ENCODE peak calls at places on chromosomes 5 and 9, in eight cellular contexts. One of them, this sample, is unnamed.

GRCh38 chr9:34591091-34591910 is 1.8 kb upstream of the CNTFR start:
- DNase-seq in CD8-positive, alpha-beta memory T cell: peak; percentile 62
- DNase-seq in brain microvascular endothelial cell: peak; percentile 61
- DNase-seq in uterus: peak; percentile 88
- DNase-seq in endodermal cell: peak; percentile 97
- DNase-seq in GM23338: peak; percentile 91
- DNase-seq in neural progenitor cell: peak; percentile 93
- DNase-seq in esophagus squamous epithelium: no peak
- DNase-seq in this sample: peak; percentile 41

GRCh38 chr9:136201609-136202448 is 3.1 kb downstream of the LHX3 start:
- DNase-seq in CD8-positive, alpha-beta memory T cell: no peak
- DNase-seq in brain microvascular endothelial cell: no peak
- DNase-seq in uterus: no peak
- DNase-seq in endodermal cell: peak; percentile 84
- DNase-seq in GM23338: peak; percentile 78
- DNase-seq in neural progenitor cell: peak; percentile 92
- DNase-seq in esophagus squamous epithelium: no peak
- DNase-seq in this sample: no peak

GRCh38 chr5:38414348-38414747 is 142.1 kb downstream of the LIFR start:
- DNase-seq in CD8-positive, alpha-beta memory T cell: no peak
- DNase-seq in brain microvascular endothelial cell: no peak
- DNase-seq in uterus: no peak
- DNase-seq in endodermal cell: no peak
- DNase-seq in GM23338: no peak
- DNase-seq in neural progenitor cell: no peak
- DNase-seq in esophagus squamous epithelium: no peak
- DNase-seq in this sample: no peak

GRCh38 chr5:153939101-153939500 is 99.6 kb downstream of the FAM114A2 start:
- DNase-seq in CD8-positive, alpha-beta memory T cell: no peak
- DNase-seq in brain microvascular endothelial cell: no peak
- DNase-seq in uterus: no peak
- DNase-seq in endodermal cell: no peak
- DNase-seq in GM23338: no peak
- DNase-seq in neural progenitor cell: no peak
- DNase-seq in esophagus squamous epithelium: no peak
- DNase-seq in this sample: no peak

GRCh38 chr5:140108093-140109049 is 5.5 kb upstream of the PURA start:
- DNase-seq in CD8-positive, alpha-beta memory T cell: no peak
- DNase-seq in brain microvascular endothelial cell: no peak
- DNase-seq in uterus: peak; percentile 33
- DNase-seq in endodermal cell: peak; percentile 64
- DNase-seq in GM23338: peak; percentile 61
- DNase-seq in neural progenitor cell: peak; percentile 61
- DNase-seq in esophagus squamous epithelium: no peak
- DNase-seq in this sample: no peak

GRCh38 chr9:297104-297794 is 82.6 kb downstream of the DOCK8 start:
- DNase-seq in CD8-positive, alpha-beta memory T cell: no peak
- DNase-seq in brain microvascular endothelial cell: no peak
- DNase-seq in uterus: no peak
- DNase-seq in endodermal cell: no peak
- DNase-seq in GM23338: no peak
- DNase-seq in neural progenitor cell: no peak
- DNase-seq in esophagus squamous epithelium: no peak
- DNase-seq in this sample: no peak

GRCh38 chr5:117955831-117956230 is 1032.5 kb downstream of the DTWD2 start:
- DNase-seq in CD8-positive, alpha-beta memory T cell: no peak
- DNase-seq in brain microvascular endothelial cell: no peak
- DNase-seq in uterus: no peak
- DNase-seq in endodermal cell: no peak
- DNase-seq in GM23338: no peak
- DNase-seq in neural progenitor cell: no peak
- DNase-seq in esophagus squamous epithelium: no peak
- DNase-seq in this sample: no peak

GRCh38 chr9:93591706-93592388 is 15.5 kb downstream of the PHF2 start:
- DNase-seq in CD8-positive, alpha-beta memory T cell: no peak
- DNase-seq in brain microvascular endothelial cell: no peak
- DNase-seq in uterus: no peak
- DNase-seq in endodermal cell: peak; percentile 36
- DNase-seq in GM23338: no peak
- DNase-seq in neural progenitor cell: no peak
- DNase-seq in esophagus squamous epithelium: no peak
- DNase-seq in this sample: no peak

GRCh38 chr5:60102961-60103683 is 209.6 kb upstream of the PDE4D start:
- DNase-seq in CD8-positive, alpha-beta memory T cell: no peak
- DNase-seq in brain microvascular endothelial cell: peak; percentile 91
- DNase-seq in uterus: no peak
- DNase-seq in endodermal cell: no peak
- DNase-seq in GM23338: no peak
- DNase-seq in neural progenitor cell: no peak
- DNase-seq in esophagus squamous epithelium: no peak
- DNase-seq in this sample: no peak

GRCh38 chr9:115207003-115207837 is 89.3 kb upstream of the TNC start:
- DNase-seq in CD8-positive, alpha-beta memory T cell: no peak
- DNase-seq in brain microvascular endothelial cell: no peak
- DNase-seq in uterus: no peak
- DNase-seq in endodermal cell: peak; percentile 78
- DNase-seq in GM23338: no peak
- DNase-seq in neural progenitor cell: no peak
- DNase-seq in esophagus squamous epithelium: no peak
- DNase-seq in this sample: no peak

GRCh38 chr9:133144142-133144886 is 19.4 kb downstream of the GBGT1 start:
- DNase-seq in CD8-positive, alpha-beta memory T cell: peak; percentile 94
- DNase-seq in brain microvascular endothelial cell: peak; percentile 27
- DNase-seq in uterus: no peak
- DNase-seq in endodermal cell: peak; percentile 92
- DNase-seq in GM23338: peak; percentile 86
- DNase-seq in neural progenitor cell: peak; percentile 91
- DNase-seq in esophagus squamous epithelium: peak; percentile 58
- DNase-seq in this sample: peak; percentile 91

GRCh38 chr5:141199359-141200235 is at the start of gene PCDHB11:
- DNase-seq in CD8-positive, alpha-beta memory T cell: no peak
- DNase-seq in brain microvascular endothelial cell: no peak
- DNase-seq in uterus: no peak
- DNase-seq in endodermal cell: peak; percentile 68
- DNase-seq in GM23338: peak; percentile 72
- DNase-seq in neural progenitor cell: peak; percentile 53
- DNase-seq in esophagus squamous epithelium: no peak
- DNase-seq in this sample: no peak

GRCh38 chr9:16342621-16343020 is 527.8 kb downstream of the BNC2 start:
- DNase-seq in CD8-positive, alpha-beta memory T cell: no peak
- DNase-seq in brain microvascular endothelial cell: no peak
- DNase-seq in uterus: no peak
- DNase-seq in endodermal cell: no peak
- DNase-seq in GM23338: no peak
- DNase-seq in neural progenitor cell: no peak
- DNase-seq in esophagus squamous epithelium: no peak
- DNase-seq in this sample: no peak

GRCh38 chr5:1770443-1770802 is 29.2 kb downstream of the MRPL36 start:
- DNase-seq in CD8-positive, alpha-beta memory T cell: no peak
- DNase-seq in brain microvascular endothelial cell: no peak
- DNase-seq in uterus: no peak
- DNase-seq in endodermal cell: no peak
- DNase-seq in GM23338: no peak
- DNase-seq in neural progenitor cell: no peak
- DNase-seq in esophagus squamous epithelium: no peak
- DNase-seq in this sample: no peak

GRCh38 chr5:149012350-149012749 is 50.5 kb downstream of the SH3TC2 start:
- DNase-seq in CD8-positive, alpha-beta memory T cell: no peak
- DNase-seq in brain microvascular endothelial cell: no peak
- DNase-seq in uterus: no peak
- DNase-seq in endodermal cell: peak; percentile 63
- DNase-seq in GM23338: peak; percentile 45
- DNase-seq in neural progenitor cell: no peak
- DNase-seq in esophagus squamous epithelium: no peak
- DNase-seq in this sample: no peak

GRCh38 chr5:37721447-37721871 is 118.4 kb downstream of the GDNF start:
- DNase-seq in CD8-positive, alpha-beta memory T cell: no peak
- DNase-seq in brain microvascular endothelial cell: peak; percentile 60
- DNase-seq in uterus: no peak
- DNase-seq in endodermal cell: no peak
- DNase-seq in GM23338: peak; percentile 28
- DNase-seq in neural progenitor cell: no peak
- DNase-seq in esophagus squamous epithelium: no peak
- DNase-seq in this sample: no peak

GRCh38 chr5:25358919-25359318 is 714.1 kb upstream of the CDH10 start:
- DNase-seq in CD8-positive, alpha-beta memory T cell: no peak
- DNase-seq in brain microvascular endothelial cell: no peak
- DNase-seq in uterus: no peak
- DNase-seq in endodermal cell: no peak
- DNase-seq in GM23338: no peak
- DNase-seq in neural progenitor cell: no peak
- DNase-seq in esophagus squamous epithelium: no peak
- DNase-seq in this sample: no peak

GRCh38 chr5:27083763-27084420 is 45.5 kb upstream of the CDH9 start:
- DNase-seq in CD8-positive, alpha-beta memory T cell: no peak
- DNase-seq in brain microvascular endothelial cell: no peak
- DNase-seq in uterus: no peak
- DNase-seq in endodermal cell: no peak
- DNase-seq in GM23338: peak; percentile 64
- DNase-seq in neural progenitor cell: no peak
- DNase-seq in esophagus squamous epithelium: no peak
- DNase-seq in this sample: no peak

GRCh38 chr5:176954050-176954449 is 52.5 kb downstream of the UIMC1 start:
- DNase-seq in CD8-positive, alpha-beta memory T cell: no peak
- DNase-seq in brain microvascular endothelial cell: no peak
- DNase-seq in uterus: no peak
- DNase-seq in endodermal cell: no peak
- DNase-seq in GM23338: no peak
- DNase-seq in neural progenitor cell: no peak
- DNase-seq in esophagus squamous epithelium: no peak
- DNase-seq in this sample: no peak

GRCh38 chr9:129480227-129480626 is 140.7 kb downstream of the C9orf50 start:
- DNase-seq in CD8-positive, alpha-beta memory T cell: no peak
- DNase-seq in brain microvascular endothelial cell: no peak
- DNase-seq in uterus: no peak
- DNase-seq in endodermal cell: no peak
- DNase-seq in GM23338: no peak
- DNase-seq in neural progenitor cell: no peak
- DNase-seq in esophagus squamous epithelium: no peak
- DNase-seq in this sample: no peak
- H3K27me3 ChIP-seq in CD8-positive, alpha-beta memory T cell: no peaks in the 10 kb centered on the region
- H3K27me3 ChIP-seq in brain microvascular endothelial cell: no peaks in the 10 kb centered on the region
- H3K27me3 ChIP-seq in uterus: no peaks in the 10 kb centered on the region
- H3K27me3 ChIP-seq in endodermal cell: no peaks in the 10 kb centered on the region
- H3K27me3 ChIP-seq in GM23338: peaks cover 53% of the 10 kb centered on the region
- H3K27me3 ChIP-seq in neural progenitor cell: peaks cover 29% of the 10 kb centered on the region
- H3K27me3 ChIP-seq in esophagus squamous epithelium: no peaks in the 10 kb centered on the region
- H3K27me3 ChIP-seq in this sample: no peaks in the 10 kb centered on the region

GRCh38 chr9:37037137-37037743 is 3.2 kb upstream of the PAX5 start:
- DNase-seq in CD8-positive, alpha-beta memory T cell: no peak
- DNase-seq in brain microvascular endothelial cell: no peak
- DNase-seq in uterus: no peak
- DNase-seq in endodermal cell: no peak
- DNase-seq in GM23338: peak; percentile 71
- DNase-seq in neural progenitor cell: peak; percentile 63
- DNase-seq in esophagus squamous epithelium: no peak
- DNase-seq in this sample: no peak

GRCh38 chr9:37042421-37042820 is 8.4 kb upstream of the PAX5 start:
- DNase-seq in CD8-positive, alpha-beta memory T cell: no peak
- DNase-seq in brain microvascular endothelial cell: no peak
- DNase-seq in uterus: no peak
- DNase-seq in endodermal cell: no peak
- DNase-seq in GM23338: no peak
- DNase-seq in neural progenitor cell: no peak
- DNase-seq in esophagus squamous epithelium: no peak
- DNase-seq in this sample: no peak

GRCh38 chr9:37037744-37038640 is 3.9 kb upstream of the PAX5 start:
- DNase-seq in CD8-positive, alpha-beta memory T cell: no peak
- DNase-seq in brain microvascular endothelial cell: no peak
- DNase-seq in uterus: no peak
- DNase-seq in endodermal cell: peak; percentile 84
- DNase-seq in GM23338: peak; percentile 85
- DNase-seq in neural progenitor cell: peak; percentile 79
- DNase-seq in esophagus squamous epithelium: no peak
- DNase-seq in this sample: no peak

GRCh38 chr9:37039065-37039464 is 5.0 kb upstream of the PAX5 start:
- DNase-seq in CD8-positive, alpha-beta memory T cell: no peak
- DNase-seq in brain microvascular endothelial cell: no peak
- DNase-seq in uterus: no peak
- DNase-seq in endodermal cell: no peak
- DNase-seq in GM23338: no peak
- DNase-seq in neural progenitor cell: no peak
- DNase-seq in esophagus squamous epithelium: no peak
- DNase-seq in this sample: no peak

GRCh38 chr9:37040508-37041127 is 6.5 kb upstream of the PAX5 start:
- DNase-seq in CD8-positive, alpha-beta memory T cell: no peak
- DNase-seq in brain microvascular endothelial cell: no peak
- DNase-seq in uterus: no peak
- DNase-seq in endodermal cell: peak; percentile 46
- DNase-seq in GM23338: peak; percentile 45
- DNase-seq in neural progenitor cell: peak; percentile 53
- DNase-seq in esophagus squamous epithelium: no peak
- DNase-seq in this sample: no peak
- H3K27me3 ChIP-seq in CD8-positive, alpha-beta memory T cell: peaks cover 41% of the 10 kb centered on the region
- H3K27me3 ChIP-seq in brain microvascular endothelial cell: peaks cover 77% of the 10 kb centered on the region
- H3K27me3 ChIP-seq in uterus: peaks cover 32% of the 10 kb centered on the region
- H3K27me3 ChIP-seq in endodermal cell: peaks cover 91% of the 10 kb centered on the region
- H3K27me3 ChIP-seq in GM23338: peaks cover 75% of the 10 kb centered on the region
- H3K27me3 ChIP-seq in neural progenitor cell: peaks cover 50% of the 10 kb centered on the region
- H3K27me3 ChIP-seq in esophagus squamous epithelium: peaks cover 20% of the 10 kb centered on the region
- H3K27me3 ChIP-seq in this sample: peaks cover 29% of the 10 kb centered on the region

DNA sequence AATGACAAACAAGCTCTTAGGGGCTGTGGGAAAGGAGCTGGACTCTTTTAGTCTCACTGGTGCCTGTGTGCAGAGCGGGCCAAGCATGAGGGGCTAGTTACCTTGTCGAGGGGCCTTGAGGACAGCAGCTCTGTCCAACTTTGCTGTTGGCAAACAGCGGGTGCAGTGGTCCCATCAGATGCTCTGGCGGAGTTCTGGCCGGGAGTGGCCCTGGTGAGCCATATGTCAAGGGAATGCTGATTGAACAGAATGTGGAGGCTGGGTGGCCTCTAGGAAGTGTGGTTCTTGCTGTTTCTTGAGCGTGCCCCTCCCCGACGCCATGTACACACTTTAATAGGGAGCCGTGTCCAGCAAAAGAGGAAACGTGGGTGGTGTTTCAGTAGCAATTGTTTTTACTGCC is 3.6 kb upstream of the ADAMTS2 start:
- DNase-seq in CD8-positive, alpha-beta memory T cell: no peak
- DNase-seq in brain microvascular endothelial cell: no peak
- DNase-seq in uterus: no peak
- DNase-seq in endodermal cell: no peak
- DNase-seq in GM23338: no peak
- DNase-seq in neural progenitor cell: no peak
- DNase-seq in esophagus squamous epithelium: no peak
- DNase-seq in this sample: no peak
- H3K27me3 ChIP-seq in CD8-positive, alpha-beta memory T cell: peaks cover 4% of the 10 kb centered on the region
- H3K27me3 ChIP-seq in brain microvascular endothelial cell: no peaks in the 10 kb centered on the region
- H3K27me3 ChIP-seq in uterus: no peaks in the 10 kb centered on the region
- H3K27me3 ChIP-seq in endodermal cell: peaks cover 59% of the 10 kb centered on the region
- H3K27me3 ChIP-seq in GM23338: peaks cover 36% of the 10 kb centered on the region
- H3K27me3 ChIP-seq in neural progenitor cell: peaks cover 67% of the 10 kb centered on the region
- H3K27me3 ChIP-seq in esophagus squamous epithelium: peaks cover 7% of the 10 kb centered on the region
- H3K27me3 ChIP-seq in this sample: peaks cover 17% of the 10 kb centered on the region

DNA sequence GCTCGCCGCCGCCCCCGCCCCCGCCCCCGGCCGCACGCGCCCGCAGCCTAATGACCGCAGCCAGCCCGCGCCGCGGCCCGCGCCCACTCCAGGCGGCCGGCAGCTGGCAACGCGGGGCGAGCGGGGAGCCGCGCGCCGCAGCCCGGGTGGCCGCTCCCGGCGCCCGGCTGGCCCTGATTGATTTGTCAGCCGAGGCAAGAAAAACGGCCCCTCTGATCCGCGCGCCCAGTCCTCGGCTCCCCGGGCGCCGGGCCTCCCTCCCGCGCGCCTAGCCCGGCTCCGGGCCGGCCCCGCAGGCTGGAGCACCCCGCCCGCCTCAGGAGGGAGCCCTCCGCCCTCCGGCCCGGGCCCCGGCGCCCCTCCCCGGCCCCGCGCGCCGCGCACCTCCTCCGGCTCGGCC is 11.9 kb upstream of the LHX2 start:
- DNase-seq in CD8-positive, alpha-beta memory T cell: no peak
- DNase-seq in brain microvascular endothelial cell: no peak
- DNase-seq in uterus: no peak
- DNase-seq in endodermal cell: peak; percentile 65
- DNase-seq in GM23338: peak; percentile 37
- DNase-seq in neural progenitor cell: peak; percentile 54
- DNase-seq in esophagus squamous epithelium: no peak
- DNase-seq in this sample: no peak
- H3K27me3 ChIP-seq in CD8-positive, alpha-beta memory T cell: peaks cover 78% of the 10 kb centered on the region
- H3K27me3 ChIP-seq in brain microvascular endothelial cell: peaks cover 90% of the 10 kb centered on the region
- H3K27me3 ChIP-seq in uterus: peaks cover 16% of the 10 kb centered on the region
- H3K27me3 ChIP-seq in endodermal cell: peaks cover 94% of the 10 kb centered on the region
- H3K27me3 ChIP-seq in GM23338: peaks cover 94% of the 10 kb centered on the region
- H3K27me3 ChIP-seq in neural progenitor cell: peaks cover 92% of the 10 kb centered on the region
- H3K27me3 ChIP-seq in esophagus squamous epithelium: peaks cover 28% of the 10 kb centered on the region
- H3K27me3 ChIP-seq in this sample: peaks cover 45% of the 10 kb centered on the region

This sample was measured in effector memory CD4-positive, alpha-beta T cell.